ENCODE peak calls at places on chromosomes 5 and 9, in six cellular contexts. E is fibroblast of lung, M is colonic mucosa, D is endodermal cell, F is MM.1S, U is HCT116. Q is an unnamed sample.

GRCh38 chr5:82635561-82636288 is 357.6 kb upstream of the RPS23 start:
- DNase-seq in F (no peak), D (no peak), M (peak), E (peak), U (peak), Q (no peak)

GRCh38 chr9:30758726-30759446 is 1625.6 kb upstream of the ACO1 start:
- DNase-seq in F (no peak), D (no peak), U (no peak), E (no peak), M (no peak), Q (no peak)

GRCh38 chr5:148374693-148375360 is 8.9 kb upstream of the FBXO38 start:
- DNase-seq in M (peak), U (peak), F (peak), E (peak), D (peak), Q (peak)

GRCh38 chr9:134493471-134494272 is 147.9 kb upstream of the COL5A1 start:
- DNase-seq in E (no peak), M (no peak), U (no peak), D (no peak), F (no peak), Q (no peak)

GRCh38 chr5:72151169-72151568 is 43.9 kb downstream of the MAP1B start:
- DNase-seq in M (no peak), U (no peak), F (no peak), E (no peak), D (no peak), Q (no peak)

GRCh38 chr5:175689147-175689991 is 31.5 kb downstream of the HRH2 start:
- DNase-seq in E (peak), U (no peak), F (no peak), M (no peak), D (no peak), Q (no peak)

GRCh38 chr5:177538876-177539275 is 15.5 kb downstream of the FAM193B start:
- DNase-seq in M (no peak), F (no peak), U (no peak), E (no peak), D (no peak), Q (no peak)

GRCh38 chr5:61790678-61791077 is 458.6 kb downstream of the ZSWIM6 start:
- DNase-seq in E (no peak), F (no peak), M (peak), U (peak), D (peak), Q (no peak)

DNA sequence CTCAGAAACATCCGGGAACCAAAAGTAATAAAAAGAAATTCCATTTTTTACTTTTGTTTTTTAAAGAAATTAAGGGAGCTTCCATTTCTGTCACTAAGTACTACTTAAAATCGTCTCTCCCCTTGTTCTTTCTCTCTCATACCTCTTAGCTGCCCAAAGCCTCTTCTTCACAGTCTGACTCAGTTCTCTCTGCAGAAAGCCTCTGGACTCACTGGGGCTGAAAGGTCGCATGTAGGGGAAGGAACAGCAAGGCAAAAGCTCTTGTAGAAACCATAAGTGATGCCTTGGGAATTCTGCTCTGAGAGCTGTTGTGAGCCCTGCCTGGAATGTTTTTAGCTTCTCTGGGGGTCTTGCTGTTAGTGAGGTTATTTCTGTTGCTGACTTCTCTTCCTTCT is 100.8 kb upstream of the RANBP3L start:
- DNase-seq in M (no peak), E (no peak), U (no peak), F (no peak), D (no peak), Q (no peak)
- H3K9ac ChIP-seq in M (no peak), E (no peak), U (no peak), F (no peak), D (no peak), Q (no peak)

DNA sequence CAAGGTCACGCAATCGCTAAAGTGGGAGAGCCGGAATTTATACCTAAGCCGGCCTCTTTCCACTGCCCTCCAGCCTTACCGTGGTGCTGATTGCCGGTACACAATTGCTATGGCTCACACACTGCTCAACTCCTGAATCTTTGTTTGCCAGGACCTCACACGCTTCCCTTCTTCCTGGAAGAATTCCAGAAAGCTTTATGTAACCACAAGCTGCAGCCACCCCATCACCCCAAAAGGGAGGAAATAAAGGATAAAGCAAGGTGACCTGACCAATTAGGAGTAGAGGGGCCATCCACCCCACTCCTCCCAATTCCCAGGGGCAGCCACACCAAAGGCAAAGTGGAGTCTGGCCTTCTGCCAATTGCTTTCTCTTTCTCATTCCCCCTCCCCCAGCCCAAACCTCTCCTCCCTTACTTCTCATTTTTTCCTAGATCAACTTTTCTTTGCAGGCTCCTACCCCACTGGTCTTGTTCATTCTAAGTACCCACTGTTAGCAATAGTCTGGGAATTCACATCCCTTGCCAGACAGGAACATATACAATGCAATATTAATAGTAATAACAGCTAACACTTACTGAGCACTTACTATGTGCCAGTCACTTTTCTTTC is 18.0 kb upstream of the CDC23 start:
- DNase-seq in F (no peak), D (no peak), M (no peak), E (peak), U (no peak), Q (no peak)
- H3K27ac ChIP-seq in F (no peak), D (no peak), M (no peak), E (no peak), U (no peak), Q (no peak)

DNA sequence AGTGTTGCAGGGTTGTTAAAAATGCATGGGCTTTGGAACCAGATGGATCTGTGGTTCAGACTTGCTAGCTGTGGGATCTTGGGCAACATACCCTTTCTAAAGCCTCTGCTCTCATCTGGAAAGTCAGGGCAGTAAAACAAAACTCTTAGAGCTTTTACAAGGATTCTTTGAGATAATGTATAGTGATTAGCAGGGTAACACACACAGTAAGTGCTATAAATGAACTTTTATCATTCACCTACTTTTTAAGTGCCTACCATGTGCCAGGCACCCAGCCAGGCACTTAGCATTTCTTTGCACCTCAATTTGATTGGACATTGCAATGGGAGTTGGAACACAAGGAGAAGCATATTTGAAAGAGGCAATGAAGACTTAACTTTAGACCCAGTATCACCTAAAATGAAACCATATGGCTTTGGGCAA is 208.6 kb upstream of the PAPPA start:
- DNase-seq in D (no peak), M (no peak), U (no peak), F (no peak), E (no peak), Q (no peak)
- H3K9ac ChIP-seq in D (no peak), M (no peak), U (no peak), F (no peak), E (no peak), Q (peak)

GRCh38 chr5:154844800-154845199 is 5.6 kb downstream of the FAXDC2 start:
- DNase-seq in U (no peak), E (no peak), M (no peak), F (no peak), D (no peak), Q (peak)

GRCh38 chr5:154841273-154841661 is 9.1 kb downstream of the FAXDC2 start:
- DNase-seq in F (no peak), E (peak), D (no peak), U (no peak), M (no peak), Q (no peak)

GRCh38 chr5:154840435-154841272 is 9.7 kb downstream of the FAXDC2 start:
- DNase-seq in M (no peak), F (no peak), U (no peak), D (peak), E (no peak), Q (no peak)

GRCh38 chr5:154837009-154837881 is 13.2 kb downstream of the FAXDC2 start:
- DNase-seq in E (no peak), U (no peak), M (peak), F (no peak), D (no peak), Q (no peak)

DNA sequence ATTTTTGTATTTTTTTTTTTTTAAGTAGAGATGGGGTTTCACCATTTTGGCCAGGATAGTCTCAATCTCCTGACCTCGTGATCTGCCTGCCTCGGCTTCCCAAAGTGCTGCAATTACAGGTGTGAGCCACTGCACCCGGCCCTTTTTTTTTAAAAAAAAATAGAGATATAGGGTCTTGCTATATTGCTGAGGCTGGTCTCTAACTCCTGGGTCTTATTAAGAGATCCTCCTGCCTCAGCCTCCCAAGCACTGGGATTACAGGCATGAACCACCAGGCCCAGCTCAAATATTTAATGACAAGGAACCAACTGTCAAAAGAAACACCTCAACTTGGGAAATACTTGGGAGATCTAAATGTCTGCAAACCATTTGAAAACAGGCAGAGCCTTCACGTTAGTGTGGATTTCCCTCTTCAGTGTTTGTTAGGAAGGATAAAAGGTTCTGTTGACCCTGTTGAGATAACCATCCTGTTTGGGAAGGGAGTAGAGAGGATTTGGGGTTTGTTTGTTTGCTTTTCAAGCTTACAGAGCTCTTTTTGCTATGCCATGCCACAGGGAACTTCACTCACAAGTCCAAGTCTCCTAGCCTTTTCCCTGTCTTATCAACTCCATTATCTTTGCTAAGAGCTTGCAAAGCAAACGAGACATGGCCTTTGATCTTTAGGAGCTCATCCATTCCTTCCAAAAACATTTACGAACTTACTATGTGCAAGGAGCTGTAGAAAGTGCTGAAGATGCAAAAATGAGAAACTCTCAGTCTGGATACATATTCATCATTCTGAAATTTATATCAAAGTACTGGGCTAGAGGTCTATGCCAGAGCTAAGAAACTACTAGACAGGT is 7.5 kb downstream of the FAXDC2 start:
- DNase-seq in U (no peak), F (no peak), M (no peak), D (no peak), E (no peak), Q (no peak)
- H3K27ac ChIP-seq in U (no peak), F (no peak), M (no peak), D (no peak), E (no peak), Q (no peak)

GRCh38 chr9:76372345-76372744 is 21.9 kb downstream of the RFK start:
- DNase-seq in M (no peak), D (no peak), U (no peak), E (peak), F (no peak), Q (no peak)

GRCh38 chr9:76370656-76371055 is 23.6 kb downstream of the RFK start:
- DNase-seq in F (no peak), E (no peak), U (no peak), D (no peak), M (no peak), Q (no peak)

GRCh38 chr9:76373777-76374474 is 20.3 kb downstream of the RFK start:
- DNase-seq in U (no peak), E (no peak), F (no peak), M (no peak), D (no peak), Q (no peak)

GRCh38 chr9:76373173-76373771 is 21.0 kb downstream of the RFK start:
- DNase-seq in M (peak), E (peak), F (no peak), U (no peak), D (no peak), Q (no peak)

DNA sequence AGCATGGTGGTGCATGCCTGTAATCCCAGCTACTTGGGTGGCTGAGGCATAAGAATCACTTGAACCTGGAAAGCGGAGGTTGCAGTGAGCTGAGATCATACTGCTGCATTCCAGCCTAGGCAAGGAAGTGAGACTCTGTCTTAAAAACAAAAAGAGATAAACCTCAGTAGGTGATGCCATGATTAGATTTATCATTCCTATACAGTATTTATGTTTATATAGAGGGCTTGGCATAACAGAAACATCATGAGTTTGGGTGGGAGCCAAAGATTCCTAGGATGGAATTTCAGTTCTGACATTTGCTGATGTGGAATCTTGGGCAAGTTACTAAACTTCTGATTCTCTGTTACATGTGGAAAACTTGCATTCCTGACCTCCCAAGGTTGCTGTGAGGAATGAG is 22.3 kb downstream of the RFK start:
- DNase-seq in M (no peak), D (no peak), U (no peak), E (peak), F (no peak), Q (no peak)
- H3K9ac ChIP-seq in M (no peak), D (no peak), U (no peak), E (no peak), F (no peak), Q (no peak)

GRCh38 chr5:88888291-88888690 is 5.3 kb upstream of the MEF2C start:
- DNase-seq in F (peak), E (no peak), M (no peak), D (no peak), U (no peak), Q (no peak)
- H3K27ac ChIP-seq in F (peak), E (no peak), M (no peak), D (no peak), U (no peak), Q (no peak)